ENCODE peak calls at places on chromosomes 3 and 15, in seven cellular contexts. L is left ventricle myocardium inferior, D is pancreas, G is psoas muscle, X is lung, N is hepatocyte, C is mucosa of descending colon. K is an unnamed sample.

GRCh38 chr3:197266331-197266730 is 32.1 kb downstream of the DLG1 start:
- DNase-seq in L (no peak), D (no peak), G (no peak), X (no peak), N (no peak), C (no peak), K (no peak)

GRCh38 chr3:170724599-170724998 is 138.7 kb upstream of the SLC7A14 start:
- DNase-seq in L (no peak), D (no peak), G (no peak), X (no peak), N (no peak), C (peak), K (peak)

GRCh38 chr3:150409527-150410310 is 1.6 kb downstream of the TSC22D2 start:
- DNase-seq in L (peak), D (peak), G (peak), X (peak), N (peak), C (peak), K (peak)

GRCh38 chr3:139430467-139430866 is 41.0 kb upstream of the COPB2 start:
- DNase-seq in L (no peak), D (no peak), G (no peak), X (no peak), N (no peak), C (no peak), K (no peak)

GRCh38 chr15:25378501-25378901 is 60.3 kb downstream of the UBE3A start:
- DNase-seq in L (no peak), D (no peak), G (no peak), X (no peak), N (no peak), C (no peak), K (peak)

GRCh38 chr15:51076898-51077564 is 17.7 kb downstream of the TNFAIP8L3 start:
- DNase-seq in L (peak), D (peak), G (peak), X (no peak), N (no peak), C (peak), K (peak)

GRCh38 chr15:80403712-80404056 is 498 bp upstream of the ARNT2 start:
- DNase-seq in L (peak), D (peak), G (peak), X (no peak), N (peak), C (no peak), K (no peak)

GRCh38 chr15:58017869-58018268 is 47.6 kb downstream of the ALDH1A2 start:
- DNase-seq in L (no peak), D (no peak), G (no peak), X (no peak), N (no peak), C (no peak), K (no peak)

GRCh38 chr3:114115151-114115550 is 58.6 kb downstream of the QTRT2 start:
- DNase-seq in L (no peak), D (no peak), G (no peak), X (no peak), N (no peak), C (no peak), K (no peak)

GRCh38 chr3:13073042-13073906 is at the start of gene IQSEC1:
- DNase-seq in L (peak), D (no peak), G (peak), X (no peak), N (peak), C (peak), K (peak)

GRCh38 chr3:4584537-4585249 is 91.5 kb downstream of the ITPR1 start:
- DNase-seq in L (no peak), D (no peak), G (no peak), X (no peak), N (no peak), C (peak), K (peak)

GRCh38 chr3:60319179-60319858 is 931.9 kb downstream of the FHIT start:
- DNase-seq in L (no peak), D (no peak), G (no peak), X (no peak), N (no peak), C (no peak), K (no peak)

GRCh38 chr3:79604681-79605080 is 163.1 kb downstream of the ROBO1 start:
- DNase-seq in L (no peak), D (no peak), G (no peak), X (no peak), N (no peak), C (no peak), K (peak)

GRCh38 chr3:112653209-112653871 is 12.4 kb upstream of the CCDC80 start:
- DNase-seq in L (no peak), D (no peak), G (no peak), X (no peak), N (peak), C (no peak), K (peak)

GRCh38 chr15:60390231-60390630 is 7.6 kb downstream of the ANXA2 start:
- DNase-seq in L (no peak), D (no peak), G (no peak), X (no peak), N (no peak), C (no peak), K (no peak)
- H3K4me3 ChIP-seq in L (peak), D (peak), G (peak), X (no peak), N (no peak), C (no peak), K (peak)

GRCh38 chr3:152229692-152230091 is 39.0 kb upstream of the MBNL1 start:
- DNase-seq in L (no peak), D (no peak), G (no peak), X (no peak), N (no peak), C (no peak), K (no peak)
- TF ChIP-seq CTCF in L (peak), D (no peak), G (peak), X (no peak), N (no peak), C (no peak), K (no peak)

DNA sequence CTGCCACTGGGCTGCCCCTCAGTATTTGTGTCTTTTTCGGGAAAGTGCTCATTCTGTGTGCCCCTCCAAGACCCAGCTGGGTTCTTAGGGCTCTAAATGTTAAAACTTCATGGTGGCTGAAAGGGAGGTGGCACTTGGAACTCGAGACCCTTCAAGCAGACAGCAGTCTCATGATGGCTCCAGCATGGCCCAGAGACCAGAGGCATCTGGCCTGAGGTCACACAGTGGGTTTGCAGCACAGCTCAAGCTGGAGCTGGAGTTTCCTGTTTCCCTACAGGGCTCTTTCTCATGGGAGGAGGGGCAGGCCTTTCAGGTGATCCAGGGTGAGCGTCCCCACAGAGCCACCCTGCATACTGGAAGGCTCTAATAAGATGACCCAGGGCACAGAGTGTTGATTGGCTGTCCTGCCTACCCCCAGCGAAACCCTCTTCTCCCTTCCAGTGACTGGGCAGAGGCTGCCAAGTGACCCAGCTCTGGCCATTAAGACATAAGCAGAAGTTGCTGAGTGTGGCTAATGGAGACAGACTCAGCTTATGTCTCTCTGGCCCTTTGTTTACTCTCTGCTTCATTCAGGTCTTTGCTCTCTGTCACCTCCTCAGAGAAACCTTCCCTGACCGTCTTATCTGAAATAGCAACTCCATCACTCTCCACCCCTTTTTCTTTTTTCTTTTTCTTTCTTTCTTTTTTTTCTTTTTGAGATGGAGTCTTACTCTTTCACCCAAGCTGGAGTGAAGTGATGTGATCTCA is 166.6 kb upstream of the SMAD3 start:
- DNase-seq in L (no peak), D (no peak), G (no peak), X (no peak), N (no peak), C (no peak), K (no peak)
- H3K4me3 ChIP-seq in L (no peak), D (no peak), G (no peak), X (no peak), N (no peak), C (no peak), K (no peak)

GRCh38 chr3:186790261-186790981 is 7.0 kb downstream of the EIF4A2 start:
- DNase-seq in L (no peak), D (no peak), G (no peak), X (no peak), N (no peak), C (no peak), K (peak)
- TF ChIP-seq CTCF in L (no peak), D (no peak), G (no peak), X (no peak), N (no peak), C (no peak), K (no peak)

DNA sequence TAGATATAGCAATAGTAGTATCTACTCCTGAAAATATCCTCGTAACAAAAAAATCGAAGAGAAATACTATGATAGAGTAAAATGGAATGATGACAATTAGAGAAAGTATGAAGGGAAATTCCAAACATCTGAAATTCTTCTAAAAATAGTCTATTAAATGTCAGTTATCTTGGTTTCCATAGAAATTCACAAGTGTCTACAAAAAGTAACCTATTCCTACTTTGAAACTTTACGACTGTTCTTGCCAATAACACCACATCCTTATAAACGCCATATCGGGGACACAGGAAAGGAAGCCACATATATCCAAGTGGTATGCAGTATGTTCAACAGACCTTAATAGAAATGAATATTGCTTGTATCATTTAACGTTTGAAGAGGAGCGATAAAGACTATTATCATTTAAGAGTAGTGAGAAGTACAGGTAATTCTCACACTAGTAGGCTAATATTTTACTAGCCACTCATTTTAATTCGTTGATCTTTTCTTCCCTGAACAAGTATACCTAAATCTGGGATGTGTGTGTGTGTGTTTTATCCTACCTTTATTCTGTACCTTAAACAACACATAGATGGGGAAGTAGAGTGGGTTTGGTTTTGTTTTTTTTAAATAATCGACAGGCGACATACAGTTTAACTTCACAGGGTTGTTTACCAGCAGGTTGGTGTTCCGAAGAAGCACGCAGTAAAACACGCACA is 1.2 kb downstream of the GPR176 start:
- DNase-seq in L (no peak), D (no peak), G (no peak), X (no peak), N (no peak), C (no peak), K (peak)
- H3K4me3 ChIP-seq in L (peak), D (peak), G (peak), X (no peak), N (peak), C (no peak), K (peak)

DNA sequence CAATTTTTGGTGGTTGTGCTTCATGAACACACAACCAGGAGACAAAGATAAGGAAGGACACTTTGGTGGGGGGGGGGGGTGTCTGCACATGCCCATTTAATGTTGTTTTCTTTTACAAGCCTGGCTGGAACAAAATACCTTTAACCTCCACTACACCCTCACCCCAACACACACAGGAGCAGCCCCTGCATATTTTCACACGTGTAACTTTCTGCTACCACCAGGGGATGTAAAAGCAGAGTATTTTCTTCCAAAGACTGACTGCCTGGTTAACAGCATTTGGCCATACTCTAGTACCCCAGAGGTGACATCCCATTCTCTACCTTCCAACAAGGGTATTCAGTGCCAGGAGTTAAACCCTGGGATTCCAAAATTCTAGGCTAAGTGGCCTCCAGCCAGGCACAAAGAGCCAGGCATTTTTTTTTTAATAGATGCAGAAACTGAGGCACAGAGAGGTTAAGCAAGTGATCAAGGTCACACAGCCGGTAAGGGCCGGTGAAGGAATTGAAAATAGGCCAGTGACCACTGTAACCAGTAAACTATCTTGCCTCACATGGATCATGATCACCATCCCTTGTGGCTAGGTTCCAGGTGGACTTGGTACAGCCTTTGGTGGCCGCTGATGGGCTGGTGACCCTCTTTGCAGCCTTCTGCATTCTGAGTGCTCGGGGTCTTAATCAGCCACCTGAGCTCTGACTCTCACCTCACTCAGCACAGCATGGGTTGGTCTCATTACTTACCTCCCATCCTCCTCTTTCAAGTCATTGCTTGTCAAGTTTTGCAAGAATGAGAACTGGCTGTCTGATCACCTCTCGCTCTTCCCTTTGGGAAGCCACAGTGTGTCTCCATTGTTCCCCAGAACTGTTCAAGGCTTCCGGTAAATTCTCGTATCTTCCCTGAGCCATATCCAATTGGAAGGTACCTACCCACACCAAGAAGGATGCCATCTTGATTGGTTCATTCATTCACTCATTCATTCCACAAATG is 20.4 kb downstream of the MAGI1 start:
- DNase-seq in L (no peak), D (no peak), G (no peak), X (no peak), N (no peak), C (no peak), K (no peak)
- TF ChIP-seq CTCF in L (no peak), D (no peak), G (no peak), X (no peak), N (no peak), C (no peak), K (no peak)

GRCh38 chr3:115814778-115815380 is 191.6 kb downstream of the GAP43 start:
- DNase-seq in L (peak), D (peak), G (peak), X (peak), N (peak), C (peak), K (peak)
- H3K4me3 ChIP-seq in L (no peak), D (no peak), G (no peak), X (no peak), N (no peak), C (no peak), K (no peak)

GRCh38 chr3:178289544-178290160 is 246.6 kb upstream of the KCNMB2 start:
- DNase-seq in L (peak), D (no peak), G (peak), X (no peak), N (no peak), C (peak), K (peak)
- TF ChIP-seq CTCF in L (no peak), D (no peak), G (no peak), X (no peak), N (no peak), C (no peak), K (no peak)

GRCh38 chr15:88623061-88623460 is 1.9 kb downstream of the AEN start:
- DNase-seq in L (no peak), D (no peak), G (no peak), X (no peak), N (peak), C (no peak), K (peak)
- H3K4me3 ChIP-seq in L (peak), D (peak), G (peak), X (no peak), N (no peak), C (no peak), K (peak)

GRCh38 chr3:10394491-10395025 is 73.6 kb upstream of the SEC13 start:
- DNase-seq in L (no peak), D (no peak), G (peak), X (no peak), N (no peak), C (no peak), K (no peak)
- TF ChIP-seq CTCF in L (no peak), D (no peak), G (no peak), X (no peak), N (no peak), C (no peak), K (no peak)

K was measured in cardiac fibroblast.